ENCODE peak calls at places on chromosomes 3 and 15, in four cellular contexts. L is AG10803, F is prostate gland, S is K562. M is an unnamed sample.

GRCh38 chr15:82047493-82048446 is 2.0 kb upstream of the MEX3B start:
- DNase-seq in F (no peak), L (no peak), S (no peak), M (peak; percentile 43)

GRCh38 chr3:69646287-69647067 is 92.8 kb upstream of the MITF start:
- DNase-seq in F (no peak), S (no peak), L (no peak), M (no peak)

GRCh38 chr3:59425371-59425770 is 375.5 kb upstream of the CFAP20DC start:
- DNase-seq in S (no peak), F (no peak), L (peak; percentile 86), M (peak; percentile 90)

GRCh38 chr3:55633333-55633732 is 146.2 kb upstream of the WNT5A start:
- DNase-seq in S (no peak), L (no peak), F (no peak), M (no peak)

GRCh38 chr3:141152801-141153678 is 78.6 kb upstream of the PXYLP1 start:
- DNase-seq in F (no peak), S (no peak), L (no peak), M (no peak)

GRCh38 chr3:186258968-186259367 is 103.1 kb downstream of the DGKG start:
- DNase-seq in F (no peak), S (no peak), L (no peak), M (no peak)

GRCh38 chr3:177596822-177597271 is 399.6 kb upstream of the TBL1XR1 start:
- DNase-seq in S (no peak), L (peak; percentile 80), F (peak; percentile 80), M (peak; percentile 92)

GRCh38 chr3:43286115-43286885 is at the start of gene SNRK:
- DNase-seq in S (peak; percentile 100), L (peak; percentile 57), F (peak; percentile 90), M (peak; percentile 45)

GRCh38 chr15:76866716-76867321 is 38.3 kb downstream of the SCAPER start:
- DNase-seq in F (no peak), S (no peak), L (peak; percentile 45), M (peak; percentile 31)

GRCh38 chr3:47780727-47781325 is 867 bp downstream of the SMARCC1 start:
- DNase-seq in F (peak; percentile 5), L (no peak), S (no peak), M (peak; percentile 42)

GRCh38 chr3:188345223-188345622 is 191.3 kb downstream of the LPP start:
- DNase-seq in F (no peak), S (no peak), L (peak; percentile 29), M (peak; percentile 27)

GRCh38 chr15:56765252-56765651 is 31.9 kb upstream of the ZNF280D start:
- DNase-seq in L (peak; percentile 95), F (peak; percentile 69), S (no peak), M (peak; percentile 26)

GRCh38 chr15:50945725-50946124 is 37.2 kb downstream of the AP4E1 start:
- DNase-seq in S (no peak), L (no peak), F (no peak), M (peak; percentile 18)

GRCh38 chr15:38894260-38894948 is 329.8 kb upstream of the RASGRP1 start:
- DNase-seq in L (peak; percentile 99), S (no peak), F (no peak), M (peak; percentile 66)

GRCh38 chr3:192514081-192514753 is 213.1 kb downstream of the FGF12 start:
- DNase-seq in F (no peak), L (no peak), S (peak; percentile 11), M (peak; percentile 23)

GRCh38 chr15:39312984-39313383 is 267.9 kb upstream of the THBS1 start:
- DNase-seq in L (no peak), F (no peak), S (peak; percentile 10), M (peak; percentile 29)

GRCh38 chr3:132290833-132291232 is 26.4 kb upstream of the ACP3 start:
- DNase-seq in F (no peak), L (peak; percentile 67), S (no peak), M (peak; percentile 64)

GRCh38 chr3:73052857-73053256 is 8.6 kb upstream of the EBLN2 start:
- DNase-seq in S (no peak), L (no peak), F (no peak), M (no peak)

GRCh38 chr3:31934866-31935265 is 46.2 kb downstream of the OSBPL10 start:
- DNase-seq in S (no peak), L (no peak), F (peak; percentile 24), M (peak; percentile 61)

GRCh38 chr3:27675287-27675686 is 46.8 kb downstream of the EOMES start:
- DNase-seq in F (no peak), L (peak; percentile 67), S (no peak), M (peak; percentile 87)

GRCh38 chr3:13234664-13235063 is 161.4 kb upstream of the IQSEC1 start:
- DNase-seq in F (no peak), L (no peak), S (no peak), M (no peak)

GRCh38 chr3:117097356-117097755 is 387.8 kb downstream of the TUSC7 start:
- DNase-seq in L (peak; percentile 44), S (no peak), F (no peak), M (no peak)

GRCh38 chr15:60695713-60696522 is 217.0 kb upstream of the ICE2 start:
- DNase-seq in L (peak; percentile 10), S (no peak), F (no peak), M (peak; percentile 20)

GRCh38 chr3:14113964-14114667 is 10.6 kb downstream of the CHCHD4 start:
- DNase-seq in S (no peak), L (no peak), F (no peak), M (no peak)

GRCh38 chr3:115651089-115651488 is 27.8 kb downstream of the GAP43 start:
- DNase-seq in F (no peak), L (no peak), S (no peak), M (no peak)

GRCh38 chr3:122169911-122170310 is 13.6 kb upstream of the CASR start:
- DNase-seq in L (peak; percentile 6), S (no peak), F (no peak), M (peak; percentile 89)

GRCh38 chr3:112776000-112776399 is 70.7 kb downstream of the CD200R1L start:
- DNase-seq in F (no peak), L (peak; percentile 45), S (no peak), M (peak; percentile 99)

GRCh38 chr3:33372218-33373081 is 67.8 kb downstream of the UBP1 start:
- DNase-seq in L (peak; percentile 42), S (peak; percentile 66), F (peak; percentile 27), M (peak; percentile 79)

GRCh38 chr3:121768452-121768851 is 18.9 kb upstream of the GOLGB1 start:
- DNase-seq in S (no peak), F (no peak), L (no peak), M (no peak)

GRCh38 chr3:111695584-111696213 is 100.6 kb upstream of the ZBED2 start:
- DNase-seq in F (no peak), L (peak; percentile 81), S (no peak), M (peak; percentile 90)

GRCh38 chr15:74809951-74810350 is 2.7 kb upstream of the LMAN1L start:
- DNase-seq in L (peak; percentile 16), F (no peak), S (no peak), M (peak; percentile 8)

GRCh38 chr3:193780810-193781472 is 187.9 kb downstream of the OPA1 start:
- DNase-seq in F (peak; percentile 59), S (peak; percentile 77), L (peak; percentile 76), M (peak; percentile 87)

GRCh38 chr3:151393146-151393831 is 8.7 kb upstream of the P2RY12 start:
- DNase-seq in S (no peak), F (no peak), L (peak; percentile 10), M (no peak)
- H3K4me3 ChIP-seq in S (no peak overlapping the region), F (no peak overlapping the region), L (no peak overlapping the region), M (no peak overlapping the region)

GRCh38 chr3:21839181-21839580 is 88.2 kb upstream of the ZNF385D start:
- DNase-seq in F (no peak), S (no peak), L (peak; percentile 75), M (no peak)

GRCh38 chr3:21835266-21835665 is 84.3 kb upstream of the ZNF385D start:
- DNase-seq in S (no peak), L (peak; percentile 64), F (no peak), M (peak; percentile 18)

GRCh38 chr3:21839592-21839991 is 88.6 kb upstream of the ZNF385D start:
- DNase-seq in F (no peak), L (peak; percentile 90), S (peak; percentile 57), M (peak; percentile 1)
- TF ChIP-seq CTCF in F (no peak), L (peak; percentile 64), S (peak; percentile 36), M (peak; percentile 9)

GRCh38 chr3:53252105-53252946 is 3.5 kb downstream of the TKT start:
- DNase-seq in S (no peak), F (no peak), L (no peak), M (no peak)
- H3K4me3 ChIP-seq in S (no peak overlapping the region), F (no peak overlapping the region), L (peak overlapping the region; percentile 13), M (peak overlapping the region; percentile 94)

DNA sequence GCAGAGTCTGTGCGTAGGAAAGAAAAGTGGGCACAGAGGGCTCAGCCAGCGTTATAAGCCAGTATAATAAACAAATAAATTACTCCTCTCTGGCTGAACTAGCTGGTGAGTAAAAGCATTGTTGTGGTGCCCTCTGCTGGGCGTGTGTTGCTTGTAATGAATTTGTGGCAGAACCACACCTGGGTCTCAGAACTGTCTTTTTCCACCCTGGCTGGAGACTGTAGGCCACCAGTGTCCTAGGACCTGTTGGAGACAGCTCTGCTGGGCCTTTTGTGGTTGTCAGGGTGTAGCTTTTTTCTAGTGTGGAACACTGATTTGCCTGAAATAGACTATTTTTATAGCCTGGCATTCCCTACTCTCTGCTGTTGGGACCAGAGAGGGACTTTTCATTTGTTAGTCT is 130.5 kb upstream of the EIF1B start:
- DNase-seq in L (peak; percentile 69), F (peak; percentile 74), S (peak; percentile 58), M (peak; percentile 62)
- TF ChIP-seq CTCF in L (peak; percentile 81), F (peak; percentile 70), S (peak; percentile 88), M (peak; percentile 75)

GRCh38 chr3:147939425-147940196 is 530.4 kb downstream of the ZIC1 start:
- DNase-seq in S (no peak), L (no peak), F (no peak), M (no peak)

GRCh38 chr3:147937891-147938290 is 528.7 kb downstream of the ZIC1 start:
- DNase-seq in S (no peak), L (no peak), F (no peak), M (no peak)

GRCh38 chr3:147940846-147941245 is 531.7 kb downstream of the ZIC1 start:
- DNase-seq in F (no peak), L (no peak), S (no peak), M (no peak)

GRCh38 chr3:147941984-147942383 is 532.8 kb downstream of the ZIC1 start:
- DNase-seq in F (no peak), L (no peak), S (no peak), M (no peak)

GRCh38 chr3:147940400-147940799 is 531.2 kb downstream of the ZIC1 start:
- DNase-seq in F (no peak), L (no peak), S (no peak), M (no peak)
- H3K4me3 ChIP-seq in F (no peak overlapping the region), L (no peak overlapping the region), S (no peak overlapping the region), M (no peak overlapping the region)

DNA sequence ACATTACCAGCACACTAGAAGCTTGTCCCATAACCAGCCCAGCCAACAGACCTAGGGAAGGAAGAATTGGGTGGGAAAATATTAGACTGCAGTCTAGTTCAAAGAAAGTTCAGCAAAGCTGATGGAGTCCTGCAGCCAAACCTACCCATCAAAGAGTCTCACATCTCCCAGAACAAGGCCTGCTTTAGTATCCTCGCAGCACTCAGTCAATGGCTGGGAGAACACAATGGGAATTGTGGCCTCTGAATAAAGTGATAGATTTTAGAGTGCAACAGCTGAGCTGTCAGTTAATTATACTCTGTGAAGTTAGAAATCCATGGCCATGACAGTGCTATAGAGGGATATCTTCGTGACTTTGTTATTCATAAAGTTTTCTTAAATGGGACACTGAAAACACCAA is 207.2 kb upstream of the NAALADL2 start:
- DNase-seq in F (no peak), S (no peak), L (no peak), M (no peak)
- TF ChIP-seq CTCF in F (no peak), S (no peak), L (no peak), M (no peak)

GRCh38 chr15:90986790-90987507 is 7.4 kb downstream of the PRC1 start:
- DNase-seq in F (no peak), L (no peak), S (no peak), M (no peak)
- H3K4me3 ChIP-seq in F (no peak overlapping the region), L (no peak overlapping the region), S (no peak overlapping the region), M (no peak overlapping the region)

GRCh38 chr15:80325206-80325605 is 73.2 kb upstream of the CTXND1 start:
- DNase-seq in F (no peak), S (no peak), L (no peak), M (no peak)
- TF ChIP-seq CTCF in F (no peak), S (no peak), L (no peak), M (no peak)

M was measured in bronchial epithelial cell.